ENCODE peak calls at places on chromosomes 4 and X, in six cellular contexts. I is suprapubic skin, W is H9, O is choroid plexus epithelial cell, K is foreskin keratinocyte, Q is epithelial cell of esophagus. G is an unnamed sample.

GRCh38 chr4:113657834-113658233 is 103.7 kb downstream of the CAMK2D start:
- DNase-seq in K (no peak), W (no peak), I (no peak), Q (peak; percentile 81), O (peak; percentile 55), G (no peak)

GRCh38 chrX:24260827-24261550 is 52.9 kb downstream of the SUPT20HL2 start:
- DNase-seq in K (no peak), Q (no peak), O (peak; percentile 75), W (no peak), I (no peak), G (no peak)

GRCh38 chr4:80694178-80694577 is 336.3 kb upstream of the BMP3 start:
- DNase-seq in K (peak; percentile 47), W (no peak), Q (peak; percentile 51), I (no peak), O (peak; percentile 10), G (no peak)

GRCh38 chr4:142547974-142548373 is 298.1 kb downstream of the INPP4B start:
- DNase-seq in W (no peak), O (no peak), Q (peak; percentile 91), K (peak; percentile 85), I (no peak), G (no peak)

GRCh38 chr4:52877006-52877405 is 14.9 kb downstream of the RASL11B start:
- DNase-seq in Q (no peak), W (no peak), K (no peak), I (no peak), O (no peak), G (no peak)

GRCh38 chrX:153495362-153495751 is 577 bp downstream of the BGN start:
- DNase-seq in K (no peak), Q (peak; percentile 12), O (peak; percentile 41), W (no peak), I (no peak), G (no peak)

GRCh38 chrX:147183161-147183560 is 368.6 kb upstream of the CXorf51A start:
- DNase-seq in O (no peak), K (no peak), I (no peak), W (no peak), Q (no peak), G (no peak)

GRCh38 chrX:77937291-77937690 is 26.8 kb downstream of the ATP7A start:
- DNase-seq in O (peak; percentile 52), I (no peak), K (peak; percentile 21), W (no peak), Q (peak; percentile 70), G (no peak)

GRCh38 chr4:123546123-123546654 is 149.6 kb downstream of the SPRY1 start:
- DNase-seq in Q (no peak), I (no peak), K (no peak), W (no peak), O (no peak), G (no peak)

GRCh38 chrX:68490644-68491043 is 8.2 kb upstream of the YIPF6 start:
- DNase-seq in Q (peak; percentile 36), K (peak; percentile 32), O (peak; percentile 52), W (no peak), I (no peak), G (peak; percentile 19)

GRCh38 chr4:57612279-57612678 is 502.1 kb upstream of the IGFBP7 start:
- DNase-seq in W (no peak), I (no peak), K (no peak), Q (no peak), O (no peak), G (no peak)

GRCh38 chr4:146255874-146256273 is 41.5 kb downstream of the REELD1 start:
- DNase-seq in Q (peak; percentile 36), W (no peak), K (no peak), I (no peak), O (peak; percentile 86), G (no peak)

GRCh38 chr4:95049838-95050237 is 292.1 kb downstream of the BMPR1B start:
- DNase-seq in I (no peak), W (no peak), Q (no peak), O (peak; percentile 46), K (no peak), G (no peak)

GRCh38 chr4:154314248-154314647 is 177.4 kb downstream of the DCHS2 start:
- DNase-seq in W (no peak), K (no peak), Q (peak; percentile 38), O (peak; percentile 61), I (no peak), G (no peak)
- TF ChIP-seq CTCF in W (peak; percentile 48), K (peak; percentile 50), Q (peak; percentile 42), O (peak; percentile 52), I (no peak), G (no peak)

GRCh38 chr4:41288254-41288653 is 31.5 kb downstream of the UCHL1 start:
- DNase-seq in Q (no peak), K (no peak), W (no peak), I (no peak), O (no peak), G (no peak)

GRCh38 chr4:41285202-41285876 is 28.6 kb downstream of the UCHL1 start:
- DNase-seq in W (no peak), O (peak; percentile 24), Q (no peak), I (no peak), K (no peak), G (no peak)

GRCh38 chr4:41290486-41290885 is 33.8 kb downstream of the UCHL1 start:
- DNase-seq in K (no peak), O (no peak), I (no peak), Q (no peak), W (no peak), G (no peak)

GRCh38 chr4:41287005-41287404 is 30.3 kb downstream of the UCHL1 start:
- DNase-seq in W (no peak), K (no peak), O (peak; percentile 81), I (no peak), Q (no peak), G (no peak)

GRCh38 chr4:41287852-41288251 is 31.1 kb downstream of the UCHL1 start:
- DNase-seq in I (no peak), W (no peak), Q (no peak), K (no peak), O (no peak), G (no peak)
- TF ChIP-seq CTCF in I (no peak), W (no peak), Q (no peak), K (no peak), O (no peak), G (no peak)

DNA sequence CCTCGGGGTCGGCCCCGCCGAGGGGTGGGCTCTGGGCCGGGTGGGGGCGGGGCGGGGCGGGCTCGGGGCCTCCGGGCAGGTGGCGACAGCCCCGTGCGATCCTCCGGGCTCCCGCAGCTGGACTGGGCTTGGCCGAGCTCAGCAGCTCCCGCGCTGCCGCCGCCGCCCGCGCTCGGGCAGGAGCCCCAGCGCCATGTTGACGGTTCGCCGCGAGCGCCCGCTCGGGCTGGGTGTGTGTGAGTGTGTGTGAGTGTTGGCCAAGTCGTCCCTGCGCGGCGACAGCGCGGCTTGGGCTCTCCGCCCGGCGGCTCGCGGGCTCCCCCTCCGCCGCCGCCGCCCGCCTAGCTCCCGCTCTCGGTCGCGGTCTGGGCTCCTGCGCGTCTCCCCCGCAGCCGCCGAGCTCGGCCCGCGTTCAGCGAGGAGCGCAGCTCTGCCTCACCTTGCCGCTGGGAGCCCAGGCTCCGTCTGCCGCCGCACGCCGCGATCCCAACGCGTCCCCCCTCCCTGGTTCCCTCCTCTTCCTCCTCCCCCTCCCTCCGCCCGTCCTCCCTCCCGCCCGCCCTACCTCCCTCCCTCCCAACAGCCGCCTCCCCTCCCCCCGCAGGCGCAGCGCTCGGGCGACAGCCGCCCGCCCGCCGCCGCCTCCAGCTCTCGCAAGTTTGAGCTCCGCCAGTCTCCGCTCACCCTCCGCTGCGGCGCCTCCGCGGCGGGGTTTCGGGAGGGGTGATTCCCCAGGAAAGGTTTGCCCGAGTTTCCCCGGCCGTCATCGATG is at the start of gene BCOR:
- DNase-seq in K (no peak), O (peak; percentile 48), I (no peak), Q (peak; percentile 71), W (peak; percentile 77), G (peak; percentile 46)
- TF ChIP-seq CTCF in K (no peak), O (no peak), I (no peak), Q (no peak), W (peak; percentile 15), G (no peak)

DNA sequence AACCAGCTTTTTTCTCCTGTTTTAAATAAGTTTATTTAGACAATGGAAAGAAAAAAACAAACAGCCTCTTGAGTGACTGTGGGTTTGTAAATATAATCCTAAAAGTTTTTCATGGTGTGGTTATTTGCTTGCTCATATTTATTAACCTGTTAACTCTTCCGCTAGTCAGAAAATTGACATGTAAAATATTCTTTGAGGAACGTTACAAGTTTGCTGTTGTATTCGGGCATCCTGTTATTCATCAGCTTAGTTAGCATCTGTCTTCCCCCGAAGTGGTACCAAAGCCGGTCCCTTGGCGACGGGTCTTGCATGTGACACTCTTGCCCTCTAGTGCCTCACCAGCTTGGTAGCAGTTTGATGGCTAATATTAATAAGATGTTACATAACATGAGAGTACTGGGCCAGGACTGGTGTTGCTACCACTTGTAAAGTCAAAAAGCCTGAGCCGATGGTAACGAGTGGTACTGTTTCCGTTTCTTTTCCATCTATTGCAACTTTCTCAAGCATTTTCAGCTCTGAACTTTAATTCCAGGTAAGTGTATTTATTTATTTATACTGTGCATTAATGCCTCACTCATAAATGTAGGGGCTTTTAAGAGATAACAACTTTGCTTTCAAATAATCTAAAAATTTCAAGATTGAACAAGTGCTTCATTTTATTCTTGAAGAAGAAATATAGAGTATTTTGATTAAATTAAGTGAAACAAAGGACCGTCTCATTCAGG is at the start of gene NDST3:
- DNase-seq in W (peak; percentile 74), I (no peak), K (peak; percentile 38), O (peak; percentile 52), Q (peak; percentile 77), G (peak; percentile 70)
- TF ChIP-seq CTCF in W (peak; percentile 81), I (no peak), K (peak; percentile 72), O (peak; percentile 37), Q (peak; percentile 71), G (peak; percentile 22)

DNA sequence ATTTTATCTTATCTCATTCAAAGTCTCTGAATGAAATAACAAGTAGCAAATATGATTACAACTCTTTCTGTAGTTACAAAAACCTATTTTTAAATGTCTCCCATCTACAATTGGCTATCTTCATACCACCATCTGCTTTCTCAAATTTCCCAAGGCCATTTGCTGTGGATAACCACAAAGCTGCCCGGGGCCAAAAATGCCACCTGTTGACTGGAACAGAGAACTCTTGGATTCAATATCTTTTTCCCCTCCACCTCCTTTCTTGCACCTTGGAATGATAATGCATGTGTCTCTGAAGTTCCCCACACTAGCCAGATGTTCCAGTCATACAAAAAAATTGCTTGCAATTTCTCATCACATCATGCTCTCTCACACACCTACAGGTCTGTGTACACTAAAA is 93.3 kb upstream of the SCML1 start:
- DNase-seq in K (no peak), Q (no peak), W (no peak), I (no peak), O (no peak), G (no peak)
- TF ChIP-seq CTCF in K (no peak), Q (no peak), W (no peak), I (no peak), O (no peak), G (no peak)

DNA sequence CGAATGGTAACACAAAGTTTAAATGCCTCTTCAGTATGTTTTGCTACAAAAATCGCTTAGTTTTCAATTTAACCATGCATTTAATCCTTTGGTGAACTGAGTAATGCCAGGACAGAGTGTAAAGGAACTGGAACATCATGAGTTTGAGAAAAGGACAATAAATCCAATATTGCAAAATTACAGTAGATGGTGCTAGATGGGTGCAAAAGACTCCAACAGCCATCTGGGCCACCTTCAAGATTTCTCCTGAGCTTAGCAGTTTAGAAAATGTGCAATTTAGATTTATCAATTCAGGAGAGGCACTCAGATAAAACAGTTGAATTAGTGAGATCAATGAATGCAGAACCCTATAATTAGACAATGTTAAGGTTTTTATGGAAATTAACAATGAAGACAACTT is 33.2 kb upstream of the MID1IP1 start:
- DNase-seq in O (peak; percentile 57), Q (peak; percentile 37), K (no peak), I (no peak), W (no peak), G (no peak)
- TF ChIP-seq CTCF in O (peak; percentile 60), Q (peak; percentile 45), K (peak; percentile 63), I (no peak), W (peak; percentile 10), G (no peak)